ENCODE peak calls at places on chromosomes 12 and 14, in seven cellular contexts. T, N, L, U, X, B and C are unnamed samples.

GRCh38 chr12:103802586-103802886 is 38.5 kb downstream of the NT5DC3 start:
- DNase-seq in T (peak; percentile 31), N (no peak), L (no peak), U (no peak), X (no peak), B (no peak), C (no peak)

GRCh38 chr12:65885312-65885711 is 61.0 kb downstream of the HMGA2 start:
- DNase-seq in T (no peak), N (no peak), L (no peak), U (no peak), X (no peak), B (no peak), C (no peak)

GRCh38 chr12:12891646-12892355 is 439 bp downstream of the GPRC5A start:
- DNase-seq in T (no peak), N (no peak), L (no peak), U (no peak), X (peak; percentile 46), B (no peak), C (no peak)

GRCh38 chr12:40225984-40226602 is 1.3 kb downstream of the LRRK2 start:
- DNase-seq in T (peak; percentile 53), N (no peak), L (no peak), U (no peak), X (peak; percentile 83), B (no peak), C (peak; percentile 11)

GRCh38 chr14:98578204-98578603 is 693.8 kb downstream of the BCL11B start:
- DNase-seq in T (no peak), N (no peak), L (no peak), U (no peak), X (no peak), B (no peak), C (no peak)

GRCh38 chr14:61238611-61239010 is 42.5 kb downstream of the TMEM30B start:
- DNase-seq in T (no peak), N (no peak), L (no peak), U (no peak), X (no peak), B (no peak), C (no peak)

GRCh38 chr12:70270108-70270507 is 26.9 kb downstream of the CNOT2 start:
- DNase-seq in T (no peak), N (no peak), L (no peak), U (no peak), X (no peak), B (no peak), C (no peak)

GRCh38 chr14:59020382-59020781 is 168.1 kb upstream of the DAAM1 start:
- DNase-seq in T (peak; percentile 21), N (no peak), L (no peak), U (no peak), X (peak; percentile 28), B (peak; percentile 13), C (peak; percentile 9)

GRCh38 chr12:14614704-14615121 is 47.0 kb upstream of the PLBD1 start:
- DNase-seq in T (peak; percentile 63), N (peak; percentile 34), L (no peak), U (no peak), X (no peak), B (no peak), C (no peak)

GRCh38 chr14:22980672-22981089 is 1.7 kb downstream of the AJUBA start:
- DNase-seq in T (no peak), N (no peak), L (peak; percentile 12), U (no peak), X (peak; percentile 74), B (no peak), C (no peak)

GRCh38 chr14:76715102-76715926 is 46.0 kb upstream of the VASH1 start:
- DNase-seq in T (no peak), N (peak; percentile 26), L (no peak), U (no peak), X (no peak), B (peak; percentile 23), C (no peak)